ENCODE peak calls at places on chromosome 2, in six cellular contexts. Z, T, E, G, A and P are unnamed samples.

GRCh38 chr2:122193622-122194021 is 438.2 kb downstream of the TSN start:
- DNase-seq in G (no peak), E (no peak), T (no peak), A (no peak), Z (peak), P (no peak)

GRCh38 chr2:126885701-126886121 is 13.0 kb upstream of the TEX51 start:
- DNase-seq in T (no peak), Z (peak), A (peak), G (no peak), E (no peak), P (peak)

GRCh38 chr2:95264626-95265025 is 9.6 kb upstream of the PROM2 start:
- DNase-seq in Z (no peak), E (no peak), T (no peak), A (peak), G (no peak), P (no peak)

GRCh38 chr2:216674376-216674775 is 21.0 kb downstream of the IGFBP5 start:
- DNase-seq in A (no peak), E (no peak), G (no peak), T (no peak), Z (no peak), P (no peak)

GRCh38 chr2:200168641-200169265 is 137.7 kb upstream of the SPATS2L start:
- DNase-seq in G (no peak), E (no peak), Z (no peak), T (no peak), A (peak), P (no peak)

GRCh38 chr2:36362291-36362690 is 6.7 kb downstream of the CRIM1 start:
- DNase-seq in G (no peak), A (peak), Z (peak), E (peak), T (no peak), P (no peak)

GRCh38 chr2:25218134-25218533 is 49.8 kb upstream of the POMC start:
- DNase-seq in Z (no peak), E (no peak), G (no peak), A (no peak), T (no peak), P (no peak)

GRCh38 chr2:69222984-69223658 is 163.9 kb downstream of the GFPT1 start:
- DNase-seq in G (no peak), A (peak), Z (peak), T (no peak), E (no peak), P (no peak)

GRCh38 chr2:226137201-226137811 is 662.3 kb downstream of the IRS1 start:
- DNase-seq in E (peak), T (no peak), A (peak), G (peak), Z (peak), P (no peak)

GRCh38 chr2:46776687-46777327 is 138.8 kb downstream of the MCFD2 start:
- DNase-seq in T (no peak), E (no peak), Z (peak), G (peak), A (peak), P (peak)

GRCh38 chr2:196925445-196925767 is 1.1 kb downstream of the PGAP1 start:
- DNase-seq in Z (no peak), A (no peak), T (no peak), G (no peak), E (no peak), P (no peak)

GRCh38 chr2:36573165-36573564 is 24.8 kb downstream of the FEZ2 start:
- DNase-seq in Z (no peak), G (no peak), A (no peak), T (no peak), E (no peak), P (no peak)

GRCh38 chr2:3313845-3314375 is 63.7 kb downstream of the EIPR1 start:
- DNase-seq in E (no peak), T (no peak), A (no peak), G (no peak), Z (no peak), P (no peak)

GRCh38 chr2:159046966-159047365 is 78.5 kb downstream of the TANC1 start:
- DNase-seq in E (no peak), A (peak), T (no peak), G (no peak), Z (peak), P (peak)

GRCh38 chr2:60528366-60528765 is 25.1 kb downstream of the BCL11A start:
- DNase-seq in A (no peak), G (no peak), Z (no peak), E (no peak), T (no peak), P (no peak)

GRCh38 chr2:160742679-160743078 is 249.1 kb upstream of the RBMS1 start:
- DNase-seq in A (no peak), T (no peak), Z (no peak), G (no peak), E (no peak), P (no peak)

GRCh38 chr2:11250400-11251277 is 93.8 kb downstream of the ROCK2 start:
- DNase-seq in A (peak), Z (peak), E (no peak), T (no peak), G (no peak), P (no peak)

GRCh38 chr2:54801422-54801821 is 78.0 kb downstream of the EML6 start:
- DNase-seq in Z (no peak), E (no peak), G (no peak), T (no peak), A (no peak), P (no peak)

GRCh38 chr2:208479342-208479741 is 72.8 kb downstream of the PTH2R start:
- DNase-seq in Z (no peak), T (no peak), G (no peak), E (no peak), A (no peak), P (no peak)

GRCh38 chr2:56448403-56448998 is 264.7 kb downstream of the CCDC85A start:
- DNase-seq in A (peak), T (no peak), G (no peak), E (no peak), Z (no peak), P (no peak)

GRCh38 chr2:183070942-183071844 is 7.4 kb upstream of the DUSP19 start:
- DNase-seq in Z (peak), T (no peak), A (peak), G (no peak), E (no peak), P (no peak)

GRCh38 chr2:21372654-21373053 is 248.9 kb downstream of the TDRD15 start:
- DNase-seq in E (no peak), Z (peak), G (no peak), T (no peak), A (no peak), P (no peak)

GRCh38 chr2:138997849-138998517 is 217.8 kb upstream of the NXPH2 start:
- DNase-seq in G (no peak), A (peak), Z (no peak), E (peak), T (no peak), P (peak)

GRCh38 chr2:147045113-147045512 is 799.7 kb upstream of the ACVR2A start:
- DNase-seq in T (no peak), Z (peak), G (peak), E (no peak), A (peak), P (peak)

GRCh38 chr2:148342091-148342490 is 302.5 kb upstream of the EPC2 start:
- DNase-seq in E (no peak), G (no peak), Z (no peak), T (no peak), A (no peak), P (no peak)

DNA sequence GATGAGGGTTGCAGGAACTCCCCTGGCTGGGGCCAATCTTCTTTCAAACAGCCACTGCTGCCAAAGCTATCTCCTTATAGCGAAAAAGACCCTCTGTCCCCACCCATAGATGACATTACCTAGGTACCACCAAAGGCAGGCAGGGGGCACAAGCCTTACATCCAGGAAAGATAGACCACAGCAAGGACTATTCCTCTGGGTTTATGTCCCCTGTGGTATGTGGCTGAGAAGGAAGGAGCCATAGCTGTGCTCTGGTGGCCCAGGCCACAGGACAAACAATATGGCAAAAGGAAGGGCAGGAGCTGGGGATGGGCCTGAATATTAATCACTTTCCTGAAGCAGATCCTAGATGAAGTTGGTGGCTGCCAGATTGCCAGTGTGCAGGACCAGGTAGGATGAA is 214.5 kb downstream of the TTC32 start:
- DNase-seq in Z (peak), A (no peak), G (no peak), T (no peak), E (no peak), P (no peak)
- TF ChIP-seq CTCF in Z (peak), A (no peak), G (no peak), T (no peak), E (no peak), P (no peak)

GRCh38 chr2:23663730-23664005 is 263.3 kb downstream of the ATAD2B start:
- DNase-seq in E (no peak), Z (no peak), A (no peak), G (no peak), T (no peak), P (no peak)
- H3K4me3 ChIP-seq in E (no peak), Z (no peak), A (peak), G (no peak), T (peak), P (no peak)

GRCh38 chr2:117921520-117921919 is 92.3 kb downstream of the CCDC93 start:
- DNase-seq in T (no peak), E (no peak), Z (no peak), G (no peak), A (no peak), P (no peak)

GRCh38 chr2:117918608-117919007 is 95.3 kb downstream of the CCDC93 start:
- DNase-seq in A (no peak), Z (no peak), G (no peak), T (no peak), E (no peak), P (no peak)

GRCh38 chr2:117917223-117917917 is 96.5 kb downstream of the CCDC93 start:
- DNase-seq in T (no peak), A (no peak), G (peak), E (no peak), Z (peak), P (no peak)
- TF ChIP-seq CTCF in T (peak), A (peak), G (peak), E (peak), Z (peak), P (peak)

GRCh38 chr2:191245869-191246531 is 796 bp downstream of the MYO1B start:
- DNase-seq in G (peak), T (no peak), A (peak), E (no peak), Z (peak), P (peak)
- H3K4me3 ChIP-seq in G (peak), T (peak), A (peak), E (peak), Z (peak), P (peak)

GRCh38 chr2:86219896-86220295 is 20.6 kb downstream of the MRPL35 start:
- DNase-seq in Z (no peak), A (no peak), E (no peak), G (no peak), T (no peak), P (no peak)
- TF ChIP-seq CTCF in Z (no peak), A (no peak), E (no peak), G (no peak), T (no peak), P (no peak)

GRCh38 chr2:238388794-238389193 is 37.9 kb upstream of the ASB1 start:
- DNase-seq in Z (no peak), T (no peak), G (no peak), E (no peak), A (no peak), P (no peak)

GRCh38 chr2:238387376-238387775 is 39.4 kb upstream of the ASB1 start:
- DNase-seq in T (no peak), E (no peak), A (no peak), Z (no peak), G (no peak), P (no peak)

GRCh38 chr2:238391042-238391441 is 35.7 kb upstream of the ASB1 start:
- DNase-seq in E (no peak), Z (no peak), A (no peak), T (no peak), G (no peak), P (no peak)

GRCh38 chr2:238389985-238390682 is 36.6 kb upstream of the ASB1 start:
- DNase-seq in T (no peak), E (peak), Z (peak), G (no peak), A (peak), P (no peak)
- H3K4me3 ChIP-seq in T (no peak), E (no peak), Z (no peak), G (no peak), A (no peak), P (no peak)